ENCODE peak calls at places on chromosomes 12 and 14, in four cellular contexts. R is endodermal cell, N is upper lobe of left lung, A is HCT116. E is an unnamed sample.

GRCh38 chr14:77186911-77187648 is 5.5 kb downstream of the TMEM63C start:
- DNase-seq in R (peak), N (peak), A (peak), E (peak)

GRCh38 chr12:104423273-104423672 is 33.5 kb upstream of the CHST11 start:
- DNase-seq in R (no peak), N (peak), A (peak), E (no peak)

GRCh38 chr12:113075137-113075683 is 18.7 kb downstream of the DTX1 start:
- DNase-seq in R (no peak), N (no peak), A (no peak), E (no peak)

GRCh38 chr14:74647061-74647833 is 35.2 kb upstream of the LTBP2 start:
- DNase-seq in R (no peak), N (no peak), A (no peak), E (no peak)

GRCh38 chr12:2622460-2622859 is 172.3 kb upstream of the FKBP4 start:
- DNase-seq in R (no peak), N (no peak), A (no peak), E (no peak)

GRCh38 chr14:73591690-73592448 is at the start of gene ACOT4:
- DNase-seq in R (peak), N (peak), A (no peak), E (no peak)

GRCh38 chr14:21634840-21635239 is at the start of gene OR10G2:
- DNase-seq in R (no peak), N (no peak), A (no peak), E (no peak)

GRCh38 chr12:3137814-3138445 is 60.8 kb downstream of the TSPAN9 start:
- DNase-seq in R (no peak), N (no peak), A (no peak), E (no peak)

GRCh38 chr12:70402597-70402996 is 36.5 kb downstream of the KCNMB4 start:
- DNase-seq in R (no peak), N (no peak), A (peak), E (no peak)

DNA sequence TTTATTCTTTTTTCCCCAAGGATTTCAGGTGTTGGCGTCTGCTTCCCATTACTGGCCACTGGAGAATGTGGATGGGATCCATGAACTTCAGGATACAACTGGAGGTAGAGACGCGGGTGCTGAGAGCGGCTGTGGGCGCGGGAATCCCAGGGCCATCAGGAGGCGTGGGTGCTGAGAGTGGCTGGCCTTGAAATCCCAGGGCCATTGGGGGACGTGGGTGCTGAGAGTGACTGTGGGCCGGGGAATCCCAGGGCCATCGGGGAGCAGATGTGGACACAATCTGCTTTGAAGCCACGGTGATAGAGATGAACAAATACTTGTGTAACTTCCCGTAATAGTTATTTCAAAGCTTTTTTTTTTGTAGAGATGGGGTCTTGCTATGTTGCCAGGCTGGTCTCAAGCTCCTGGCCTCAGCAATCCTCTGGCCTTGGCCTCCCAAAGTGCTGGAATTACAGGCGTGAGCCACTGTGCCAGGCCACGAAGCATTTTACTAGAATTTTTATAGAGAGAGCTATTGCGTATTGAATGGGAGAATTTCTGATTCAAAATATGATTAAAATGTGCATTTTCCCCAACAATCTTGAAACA is 12.8 kb downstream of the ADGRD1 start:
- DNase-seq in R (no peak), N (no peak), A (no peak), E (no peak)
- H3K27ac ChIP-seq in R (no peak), N (no peak), A (no peak), E (no peak)

DNA sequence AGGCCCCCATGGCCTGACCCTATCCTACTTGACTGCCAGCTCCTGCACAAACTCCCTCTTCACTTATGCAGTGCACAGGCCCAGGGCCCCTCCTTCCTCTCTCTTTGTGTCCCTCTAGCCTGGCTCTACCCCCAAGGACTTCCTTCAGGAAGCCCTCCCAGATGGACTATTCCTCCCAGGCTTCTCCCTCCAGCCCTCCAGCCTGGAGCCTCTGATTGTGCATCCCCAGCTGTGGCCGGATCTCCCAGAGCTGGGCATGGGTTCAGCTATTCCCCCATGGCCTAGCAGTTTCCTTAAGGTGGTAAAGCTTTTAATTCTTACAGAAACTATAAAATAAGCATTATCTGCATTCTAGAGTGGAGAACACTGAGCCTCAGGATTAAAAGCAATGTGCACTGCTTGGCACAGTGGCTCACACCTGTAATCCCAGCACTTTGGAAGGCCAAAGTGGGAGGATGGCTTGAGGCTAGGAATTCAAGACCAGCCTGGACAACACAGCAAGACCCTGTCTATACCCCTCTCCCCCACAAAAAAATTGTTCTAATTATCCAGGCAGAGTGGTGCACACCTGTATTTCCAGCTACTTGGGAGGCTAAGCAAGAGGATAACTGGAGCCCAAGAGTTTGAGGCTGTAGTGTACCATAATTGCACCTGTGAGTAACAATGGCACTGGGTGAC is 16.8 kb upstream of the KRT8 start:
- DNase-seq in R (no peak), N (no peak), A (no peak), E (no peak)
- H3K27ac ChIP-seq in R (peak), N (no peak), A (no peak), E (no peak)

GRCh38 chr14:68231832-68232642 is 412.5 kb downstream of the RAD51B start:
- DNase-seq in R (no peak), N (no peak), A (no peak), E (no peak)

GRCh38 chr14:68232643-68233055 is 413.1 kb downstream of the RAD51B start:
- DNase-seq in R (no peak), N (peak), A (peak), E (peak)

GRCh38 chr14:68233385-68233784 is 413.8 kb downstream of the RAD51B start:
- DNase-seq in R (no peak), N (no peak), A (no peak), E (no peak)

GRCh38 chr14:68229423-68229831 is 409.8 kb downstream of the RAD51B start:
- DNase-seq in R (no peak), N (no peak), A (no peak), E (no peak)

GRCh38 chr14:68230941-68231717 is 411.6 kb downstream of the RAD51B start:
- DNase-seq in R (no peak), N (no peak), A (no peak), E (no peak)
- H3K27ac ChIP-seq in R (no peak), N (no peak), A (peak), E (no peak)

DNA sequence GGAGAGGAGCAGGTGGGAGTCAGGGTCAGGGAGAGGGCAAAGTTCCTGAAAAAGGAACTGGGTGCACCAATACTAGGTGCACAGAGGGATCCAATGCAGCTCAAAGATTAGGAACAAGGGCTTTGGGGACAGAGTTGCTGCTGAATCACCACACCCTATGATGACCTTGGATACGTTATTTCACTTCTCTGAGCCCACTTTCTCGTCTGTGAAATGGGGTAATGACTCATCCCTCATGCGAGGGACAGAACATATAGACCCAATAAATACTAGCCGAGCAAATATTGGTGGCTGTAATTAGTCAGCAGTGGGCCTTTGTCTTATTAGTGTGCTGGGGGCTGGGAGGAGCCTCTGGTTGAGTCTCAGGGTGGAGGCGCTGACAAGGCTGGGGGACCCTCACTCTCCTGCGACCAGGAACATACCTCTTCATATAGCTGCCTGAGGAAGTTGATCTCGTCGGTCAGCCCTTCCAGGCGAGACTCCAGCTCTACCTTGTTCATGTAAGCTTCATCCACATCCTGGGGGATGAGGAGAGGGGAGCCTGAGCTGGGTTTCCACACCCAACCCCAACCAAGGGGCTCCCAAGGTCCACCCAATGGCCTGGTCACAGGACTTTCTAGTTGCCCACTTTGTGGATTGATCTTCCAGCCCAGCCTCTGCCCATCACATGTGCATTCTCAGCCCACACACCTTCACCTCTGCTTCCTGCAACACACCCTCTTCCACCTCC is 4.5 kb downstream of the KRT8 start:
- DNase-seq in R (no peak), N (no peak), A (no peak), E (no peak)
- H3K27ac ChIP-seq in R (no peak), N (no peak), A (peak), E (peak)

GRCh38 chr12:114405449-114406271 is at the start of gene TBX5:
- DNase-seq in R (peak), N (no peak), A (no peak), E (no peak)
- H3K27ac ChIP-seq in R (no peak), N (peak), A (no peak), E (no peak)